ENCODE peak calls at places on chromosome 16, in seven cellular contexts. One of them, this sample, is unnamed.

GRCh38 chr16:84641643-84642358 is 6.5 kb upstream of the KLHL36 start:
- DNase-seq in endothelial cell: no peak
- DNase-seq in cardiac fibroblast: no peak
- DNase-seq in fibroblast of villous mesenchyme: no peak
- DNase-seq in heart right ventricle: no peak
- DNase-seq in breast epithelium: no peak
- DNase-seq in ovary: no peak
- DNase-seq in this sample: no peak

GRCh38 chr16:592518-593306 is 2.8 kb downstream of the RAB40C start:
- DNase-seq in endothelial cell: no peak
- DNase-seq in cardiac fibroblast: peak
- DNase-seq in fibroblast of villous mesenchyme: peak
- DNase-seq in heart right ventricle: no peak
- DNase-seq in breast epithelium: no peak
- DNase-seq in ovary: peak
- DNase-seq in this sample: no peak

GRCh38 chr16:47732122-47732805 is 271.1 kb downstream of the PHKB start:
- DNase-seq in endothelial cell: no peak
- DNase-seq in cardiac fibroblast: peak
- DNase-seq in fibroblast of villous mesenchyme: peak
- DNase-seq in heart right ventricle: no peak
- DNase-seq in breast epithelium: no peak
- DNase-seq in ovary: no peak
- DNase-seq in this sample: no peak

GRCh38 chr16:73047536-73048291 is at the start of gene ZFHX3:
- DNase-seq in endothelial cell: no peak
- DNase-seq in cardiac fibroblast: peak
- DNase-seq in fibroblast of villous mesenchyme: peak
- DNase-seq in heart right ventricle: peak
- DNase-seq in breast epithelium: peak
- DNase-seq in ovary: peak
- DNase-seq in this sample: peak

GRCh38 chr16:64621616-64622015 is 500.2 kb downstream of the CDH11 start:
- DNase-seq in endothelial cell: no peak
- DNase-seq in cardiac fibroblast: no peak
- DNase-seq in fibroblast of villous mesenchyme: no peak
- DNase-seq in heart right ventricle: no peak
- DNase-seq in breast epithelium: no peak
- DNase-seq in ovary: no peak
- DNase-seq in this sample: no peak

GRCh38 chr16:997440-998051 is 16.0 kb downstream of the SOX8 start:
- DNase-seq in endothelial cell: peak
- DNase-seq in cardiac fibroblast: peak
- DNase-seq in fibroblast of villous mesenchyme: peak
- DNase-seq in heart right ventricle: peak
- DNase-seq in breast epithelium: no peak
- DNase-seq in ovary: no peak
- DNase-seq in this sample: no peak

GRCh38 chr16:80323187-80323807 is 217.5 kb upstream of the DYNLRB2 start:
- DNase-seq in endothelial cell: no peak
- DNase-seq in cardiac fibroblast: no peak
- DNase-seq in fibroblast of villous mesenchyme: no peak
- DNase-seq in heart right ventricle: no peak
- DNase-seq in breast epithelium: no peak
- DNase-seq in ovary: no peak
- DNase-seq in this sample: no peak

GRCh38 chr16:49739381-49739780 is 116.5 kb downstream of the ZNF423 start:
- DNase-seq in endothelial cell: peak
- DNase-seq in cardiac fibroblast: no peak
- DNase-seq in fibroblast of villous mesenchyme: no peak
- DNase-seq in heart right ventricle: no peak
- DNase-seq in breast epithelium: no peak
- DNase-seq in ovary: no peak
- DNase-seq in this sample: no peak

GRCh38 chr16:74800216-74800871 is 25.7 kb upstream of the FA2H start:
- DNase-seq in endothelial cell: no peak
- DNase-seq in cardiac fibroblast: no peak
- DNase-seq in fibroblast of villous mesenchyme: no peak
- DNase-seq in heart right ventricle: no peak
- DNase-seq in breast epithelium: no peak
- DNase-seq in ovary: no peak
- DNase-seq in this sample: no peak

GRCh38 chr16:57007530-57007929 is 18.2 kb downstream of the NLRC5 start:
- DNase-seq in endothelial cell: no peak
- DNase-seq in cardiac fibroblast: no peak
- DNase-seq in fibroblast of villous mesenchyme: no peak
- DNase-seq in heart right ventricle: no peak
- DNase-seq in breast epithelium: no peak
- DNase-seq in ovary: no peak
- DNase-seq in this sample: no peak

GRCh38 chr16:29029168-29029994 is 44.5 kb downstream of the LAT start:
- DNase-seq in endothelial cell: no peak
- DNase-seq in cardiac fibroblast: peak
- DNase-seq in fibroblast of villous mesenchyme: peak
- DNase-seq in heart right ventricle: no peak
- DNase-seq in breast epithelium: peak
- DNase-seq in ovary: no peak
- DNase-seq in this sample: no peak

GRCh38 chr16:84569382-84569987 is 48.4 kb downstream of the COTL1 start:
- DNase-seq in endothelial cell: no peak
- DNase-seq in cardiac fibroblast: peak
- DNase-seq in fibroblast of villous mesenchyme: peak
- DNase-seq in heart right ventricle: no peak
- DNase-seq in breast epithelium: no peak
- DNase-seq in ovary: no peak
- DNase-seq in this sample: no peak

DNA sequence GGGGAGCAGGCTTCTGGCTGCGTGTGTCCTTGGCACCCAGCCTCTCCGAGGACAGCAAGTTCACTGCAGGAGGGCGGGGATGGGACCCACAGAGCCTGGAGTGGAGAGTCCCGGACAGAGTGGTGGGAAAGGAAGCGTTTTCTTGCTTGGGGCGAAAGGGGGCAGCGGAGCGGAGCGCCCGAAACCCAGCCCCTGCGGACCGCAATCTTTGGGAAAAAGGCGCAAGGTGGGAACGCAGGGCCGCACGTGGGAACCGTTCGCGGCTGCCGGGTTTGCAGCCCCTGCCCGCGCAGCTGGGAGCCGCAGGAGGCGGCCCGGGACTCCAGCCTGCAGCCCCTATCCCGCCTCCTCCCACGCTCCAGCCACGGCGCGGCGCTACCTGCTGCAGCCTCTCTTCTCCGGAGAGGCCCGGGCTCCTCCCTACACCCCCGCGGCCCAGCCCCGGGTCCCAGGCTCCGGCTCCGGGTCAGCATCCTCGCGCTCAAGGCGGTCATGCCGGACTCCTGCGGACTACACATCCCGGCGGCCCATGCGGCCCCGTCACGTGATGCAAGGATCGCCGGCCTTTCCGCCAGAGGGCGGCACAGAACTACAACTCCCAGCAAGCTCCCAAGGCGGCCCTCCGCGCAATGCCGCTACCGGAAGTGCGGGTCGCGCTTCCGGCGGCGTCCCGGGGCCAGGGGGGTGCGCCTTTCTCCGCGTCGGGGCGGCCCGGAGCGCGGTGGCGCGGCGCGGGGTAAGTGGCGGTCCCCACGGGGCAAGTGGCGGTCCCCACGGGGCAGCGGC is at the start of the genes NTHL1 and TSC2:
- DNase-seq in endothelial cell: peak
- DNase-seq in cardiac fibroblast: peak
- DNase-seq in fibroblast of villous mesenchyme: peak
- DNase-seq in heart right ventricle: peak
- DNase-seq in breast epithelium: peak
- DNase-seq in ovary: peak
- DNase-seq in this sample: peak
- TF ChIP-seq CTCF in endothelial cell: peak
- TF ChIP-seq CTCF in cardiac fibroblast: peak
- TF ChIP-seq CTCF in fibroblast of villous mesenchyme: peak
- TF ChIP-seq CTCF in heart right ventricle: peak
- TF ChIP-seq CTCF in breast epithelium: peak
- TF ChIP-seq CTCF in ovary: peak
- TF ChIP-seq CTCF in this sample: no peak

DNA sequence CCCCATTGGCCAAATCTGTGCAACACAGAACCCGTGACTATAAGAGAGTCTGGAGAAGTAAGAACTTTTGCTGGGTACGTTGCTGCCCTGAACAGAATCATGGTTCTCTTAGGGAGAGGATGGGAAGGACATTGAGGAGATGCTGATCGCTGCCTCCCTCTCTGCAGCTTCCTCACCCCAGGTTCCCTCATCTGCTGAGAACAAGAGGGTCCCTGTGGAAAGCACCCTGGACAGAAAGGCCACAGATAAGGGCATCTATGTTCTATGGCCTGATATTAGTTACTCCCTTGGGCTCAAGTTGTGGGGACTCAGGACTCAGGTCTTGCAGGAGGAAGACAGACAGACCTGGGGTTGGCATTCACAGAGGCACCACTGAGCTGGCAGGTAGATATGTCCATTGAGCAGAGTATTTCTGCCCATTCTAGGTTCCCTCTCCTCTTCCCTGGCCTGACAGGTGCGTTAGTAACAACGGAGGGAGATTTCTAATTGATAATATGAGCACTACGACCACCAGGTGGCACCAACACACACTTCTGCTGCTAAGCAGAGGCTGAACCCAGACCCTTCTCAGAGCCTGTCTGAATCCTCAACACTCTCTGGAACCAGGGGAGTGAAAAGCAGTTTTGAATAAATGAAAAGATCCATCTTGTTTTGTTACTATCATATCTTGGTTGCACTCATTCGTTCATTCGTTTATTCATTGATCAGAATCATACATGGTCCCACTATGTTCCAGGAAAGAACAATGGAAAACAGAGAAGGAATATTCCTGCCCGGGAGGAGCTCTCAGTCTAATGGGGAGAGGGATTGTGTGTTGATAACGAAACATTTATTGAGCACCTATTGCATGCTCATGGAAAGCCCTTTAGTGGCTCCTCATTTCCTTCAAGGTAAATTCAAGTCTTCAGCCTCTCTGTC is 56.4 kb downstream of the SLC6A2 start:
- DNase-seq in endothelial cell: peak
- DNase-seq in cardiac fibroblast: peak
- DNase-seq in fibroblast of villous mesenchyme: peak
- DNase-seq in heart right ventricle: peak
- DNase-seq in breast epithelium: no peak
- DNase-seq in ovary: peak
- DNase-seq in this sample: peak
- TF ChIP-seq CTCF in endothelial cell: peak
- TF ChIP-seq CTCF in cardiac fibroblast: peak
- TF ChIP-seq CTCF in fibroblast of villous mesenchyme: peak
- TF ChIP-seq CTCF in heart right ventricle: peak
- TF ChIP-seq CTCF in breast epithelium: peak
- TF ChIP-seq CTCF in ovary: no peak
- TF ChIP-seq CTCF in this sample: no peak

GRCh38 chr16:2487903-2488531 is 13.1 kb downstream of the TBC1D24 start:
- DNase-seq in endothelial cell: no peak
- DNase-seq in cardiac fibroblast: no peak
- DNase-seq in fibroblast of villous mesenchyme: no peak
- DNase-seq in heart right ventricle: no peak
- DNase-seq in breast epithelium: no peak
- DNase-seq in ovary: no peak
- DNase-seq in this sample: no peak

GRCh38 chr16:2487517-2487842 is 12.6 kb downstream of the TBC1D24 start:
- DNase-seq in endothelial cell: no peak
- DNase-seq in cardiac fibroblast: no peak
- DNase-seq in fibroblast of villous mesenchyme: no peak
- DNase-seq in heart right ventricle: no peak
- DNase-seq in breast epithelium: no peak
- DNase-seq in ovary: no peak
- DNase-seq in this sample: no peak

GRCh38 chr16:2484898-2485508 is 10.1 kb downstream of the TBC1D24 start:
- DNase-seq in endothelial cell: no peak
- DNase-seq in cardiac fibroblast: no peak
- DNase-seq in fibroblast of villous mesenchyme: peak
- DNase-seq in heart right ventricle: no peak
- DNase-seq in breast epithelium: no peak
- DNase-seq in ovary: no peak
- DNase-seq in this sample: no peak

GRCh38 chr16:2485811-2486507 is 11.0 kb downstream of the TBC1D24 start:
- DNase-seq in endothelial cell: no peak
- DNase-seq in cardiac fibroblast: no peak
- DNase-seq in fibroblast of villous mesenchyme: no peak
- DNase-seq in heart right ventricle: no peak
- DNase-seq in breast epithelium: no peak
- DNase-seq in ovary: no peak
- DNase-seq in this sample: no peak

DNA sequence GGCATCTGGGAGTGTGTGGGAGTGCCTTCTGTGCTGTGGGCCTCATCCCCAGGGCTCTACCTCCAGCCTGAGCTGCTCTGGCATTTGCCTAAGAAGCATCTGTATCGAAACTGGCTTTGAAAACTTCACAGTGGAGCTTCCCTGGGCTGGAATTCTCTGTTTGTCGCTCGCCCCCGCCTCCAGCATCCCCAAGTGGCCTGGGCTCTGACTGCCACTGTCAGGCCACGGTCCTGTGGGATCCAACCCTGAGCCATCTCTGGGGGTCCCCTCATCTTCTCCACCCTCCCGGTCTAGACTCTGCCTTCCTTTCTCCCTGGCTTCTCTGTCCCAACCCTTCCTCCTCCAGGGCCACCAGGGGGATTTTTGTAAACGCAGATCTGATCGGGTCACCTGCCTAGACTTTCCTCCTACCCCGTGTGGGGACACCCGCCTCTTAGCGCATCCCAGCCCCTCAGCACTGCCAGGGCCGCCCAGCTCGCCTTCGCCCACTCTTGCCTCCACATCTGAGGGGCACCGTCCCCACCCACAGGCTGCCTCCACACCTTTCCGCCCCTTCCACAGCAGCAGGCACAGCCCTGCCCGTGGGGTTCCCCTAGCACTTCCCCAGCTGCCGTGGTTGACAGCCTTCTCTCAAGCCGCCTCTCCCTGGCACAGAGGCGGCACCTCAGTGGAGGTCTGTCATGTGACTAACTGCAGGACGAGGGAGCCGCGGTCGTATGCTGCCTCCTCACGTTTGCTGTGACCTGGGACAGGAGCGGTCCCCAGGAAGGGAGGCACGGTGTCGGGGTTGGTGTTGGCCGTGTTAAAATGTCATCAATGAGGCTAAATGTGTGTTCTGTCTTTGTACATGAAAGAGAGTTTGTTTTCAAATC is 12.0 kb downstream of the TBC1D24 start:
- DNase-seq in endothelial cell: no peak
- DNase-seq in cardiac fibroblast: no peak
- DNase-seq in fibroblast of villous mesenchyme: peak
- DNase-seq in heart right ventricle: peak
- DNase-seq in breast epithelium: peak
- DNase-seq in ovary: no peak
- DNase-seq in this sample: peak
- TF ChIP-seq CTCF in endothelial cell: no peak
- TF ChIP-seq CTCF in cardiac fibroblast: no peak
- TF ChIP-seq CTCF in fibroblast of villous mesenchyme: no peak
- TF ChIP-seq CTCF in heart right ventricle: peak
- TF ChIP-seq CTCF in breast epithelium: peak
- TF ChIP-seq CTCF in ovary: no peak
- TF ChIP-seq CTCF in this sample: no peak

DNA sequence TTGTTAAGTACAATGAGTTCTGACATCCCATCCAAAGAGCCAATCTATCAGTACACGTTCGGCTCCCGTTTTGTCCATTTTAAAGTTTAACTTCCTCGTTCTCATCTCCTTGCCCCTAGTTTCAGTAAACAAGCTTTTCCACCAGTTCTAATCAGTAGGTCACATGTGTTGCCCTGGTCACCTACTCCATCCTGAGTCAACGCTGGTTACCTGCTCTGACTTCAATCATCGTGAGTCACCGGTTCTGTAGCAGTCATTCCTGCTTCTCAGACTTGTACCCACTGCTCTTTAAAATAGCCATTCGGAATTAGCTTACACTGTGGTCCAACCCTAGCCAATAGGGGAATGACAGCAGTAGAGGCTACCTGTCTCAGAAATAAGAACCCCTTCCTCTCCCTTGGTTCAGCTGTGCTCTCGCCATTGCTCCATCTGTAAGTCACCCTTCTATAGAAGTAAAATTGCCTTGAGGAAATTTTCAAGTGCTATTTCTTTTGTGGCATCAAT is 191.0 kb downstream of the CPPED1 start:
- DNase-seq in endothelial cell: no peak
- DNase-seq in cardiac fibroblast: no peak
- DNase-seq in fibroblast of villous mesenchyme: no peak
- DNase-seq in heart right ventricle: no peak
- DNase-seq in breast epithelium: no peak
- DNase-seq in ovary: no peak
- DNase-seq in this sample: no peak
- TF ChIP-seq CTCF in endothelial cell: no peak
- TF ChIP-seq CTCF in cardiac fibroblast: no peak
- TF ChIP-seq CTCF in fibroblast of villous mesenchyme: no peak
- TF ChIP-seq CTCF in heart right ventricle: no peak
- TF ChIP-seq CTCF in breast epithelium: no peak
- TF ChIP-seq CTCF in ovary: no peak
- TF ChIP-seq CTCF in this sample: no peak